ENCODE peak calls at places on chromosome X, in six cellular contexts. T is PC-3; W is NCI-H526; D is stimulated activated CD8-positive, alpha-beta memory T cell treated with anti-CD3 and anti-CD28 coated beads, Interleukin-15, amount 100 ng/mL, for 24 hours; K is tibial artery; Z is NCI-H1105 treated with DMSO at 0.1 percent for 48 hours. O is an unnamed sample.

GRCh38 chrX:139877710-139878414 is 55.0 kb downstream of the ATP11C start:
- DNase-seq in T (peak), Z (no peak), K (no peak), W (no peak), D (no peak), O (no peak)

GRCh38 chrX:50067435-50068292 is 133.1 kb downstream of the AKAP4 start:
- DNase-seq in W (no peak), K (no peak), Z (peak), D (no peak), T (no peak), O (peak)

GRCh38 chrX:129777218-129777768 is 2.5 kb upstream of the SASH3 start:
- DNase-seq in W (no peak), K (peak), T (peak), Z (no peak), D (no peak), O (no peak)

GRCh38 chrX:140177821-140178220 is 212.5 kb upstream of the CXorf66 start:
- DNase-seq in W (no peak), D (no peak), T (no peak), Z (no peak), K (no peak), O (no peak)

GRCh38 chrX:21781976-21782375 is 24.1 kb upstream of the SMPX start:
- DNase-seq in D (no peak), T (no peak), W (no peak), K (no peak), Z (no peak), O (no peak)

GRCh38 chrX:154714925-154715324 is 36.0 kb downstream of the GAB3 start:
- DNase-seq in K (no peak), Z (peak), T (peak), D (no peak), W (peak), O (peak)

GRCh38 chrX:100695302-100695701 is 36.6 kb downstream of the SYTL4 start:
- DNase-seq in T (peak), Z (no peak), D (no peak), W (no peak), K (no peak), O (no peak)

GRCh38 chrX:134431894-134432293 is 28.1 kb upstream of the HPRT1 start:
- DNase-seq in Z (no peak), D (no peak), K (no peak), T (peak), W (no peak), O (no peak)

GRCh38 chrX:2410279-2411020 is 90.3 kb downstream of the DHRSX start:
- DNase-seq in D (no peak), T (no peak), K (no peak), Z (no peak), W (no peak), O (no peak)

GRCh38 chrX:94524867-94525266 is 850.9 kb downstream of the FAM133A start:
- DNase-seq in K (no peak), Z (no peak), D (no peak), W (no peak), T (no peak), O (peak)

GRCh38 chrX:153766098-153766817 is 2.2 kb downstream of the PLXNB3 start:
- DNase-seq in D (no peak), K (no peak), W (peak), T (peak), Z (no peak), O (no peak)

GRCh38 chrX:22060451-22060940 is 28.4 kb downstream of the PHEX start:
- DNase-seq in K (no peak), W (no peak), T (peak), D (no peak), Z (no peak), O (no peak)

GRCh38 chrX:82141942-82142341 is 940.0 kb downstream of the SH3BGRL start:
- DNase-seq in T (no peak), K (no peak), Z (no peak), W (no peak), D (no peak), O (no peak)

GRCh38 chrX:40646489-40647306 is 663 bp downstream of the CXorf38 start:
- DNase-seq in W (no peak), D (peak), Z (peak), K (peak), T (peak), O (peak)

GRCh38 chrX:56759736-56760409 is 30.8 kb downstream of the NBDY start:
- DNase-seq in W (no peak), K (no peak), Z (no peak), D (no peak), T (no peak), O (no peak)

GRCh38 chrX:20594985-20595384 is 328.3 kb upstream of the RPS6KA3 start:
- DNase-seq in K (no peak), W (no peak), Z (no peak), D (no peak), T (peak), O (peak)

GRCh38 chrX:13755254-13755653 is 20.7 kb downstream of the OFD1 start:
- DNase-seq in W (no peak), K (no peak), T (no peak), D (no peak), Z (no peak), O (no peak)

GRCh38 chrX:27598312-27598711 is 8.2 kb downstream of the DCAF8L2 start:
- DNase-seq in K (no peak), D (no peak), Z (no peak), W (no peak), T (no peak), O (no peak)

GRCh38 chrX:41475166-41475565 is 28.0 kb downstream of the NYX start:
- DNase-seq in W (no peak), T (no peak), Z (no peak), D (no peak), K (no peak), O (no peak)

GRCh38 chrX:110402091-110402854 is 43.6 kb downstream of the RTL9 start:
- DNase-seq in W (no peak), D (no peak), T (peak), Z (no peak), K (peak), O (no peak)

GRCh38 chrX:86002076-86002896 is 45.1 kb downstream of the CHM start:
- DNase-seq in K (no peak), Z (no peak), D (no peak), T (peak), W (peak), O (no peak)

GRCh38 chrX:144681501-144681900 is 565.8 kb upstream of the SPANXN1 start:
- DNase-seq in W (no peak), T (peak), K (no peak), D (no peak), Z (no peak), O (no peak)

GRCh38 chrX:47817897-47818296 is 18.8 kb upstream of the ZNF81 start:
- DNase-seq in Z (no peak), K (no peak), D (no peak), T (no peak), W (no peak), O (no peak)

O was measured in HEK293T.